ENCODE peak calls at places on chromosome 21, in seven cellular contexts. One of them, this sample, is unnamed. For H3K4me1, the result is how much of the 10 kb centered on the place peaks cover.

GRCh38 chr21:32807717-32808380 is 36.3 kb upstream of the PAXBP1 start:
- DNase-seq in body of pancreas: no peak
- DNase-seq in endodermal cell: peak
- DNase-seq in aorta: no peak
- DNase-seq in uterus: no peak
- DNase-seq in colonic mucosa: peak
- DNase-seq in hepatocyte: no peak
- DNase-seq in this sample: no peak

GRCh38 chr21:43343992-43344886 is 82.7 kb downstream of the SIK1 start:
- DNase-seq in endodermal cell: no peak
- DNase-seq in hepatocyte: peak
- DNase-seq in colonic mucosa: peak
- DNase-seq in body of pancreas: peak
- DNase-seq in aorta: no peak
- DNase-seq in uterus: no peak
- DNase-seq in this sample: no peak

GRCh38 chr21:21200103-21200938 is 202.1 kb downstream of the NCAM2 start:
- DNase-seq in colonic mucosa: peak
- DNase-seq in hepatocyte: peak
- DNase-seq in aorta: peak
- DNase-seq in uterus: peak
- DNase-seq in endodermal cell: no peak
- DNase-seq in body of pancreas: peak
- DNase-seq in this sample: no peak

GRCh38 chr21:15273244-15273643 is 208.4 kb upstream of the NRIP1 start:
- DNase-seq in endodermal cell: no peak
- DNase-seq in body of pancreas: no peak
- DNase-seq in uterus: no peak
- DNase-seq in colonic mucosa: no peak
- DNase-seq in aorta: no peak
- DNase-seq in hepatocyte: no peak
- DNase-seq in this sample: no peak

GRCh38 chr21:37742532-37742931 is 173.7 kb downstream of the KCNJ6 start:
- DNase-seq in hepatocyte: no peak
- DNase-seq in body of pancreas: no peak
- DNase-seq in uterus: no peak
- DNase-seq in colonic mucosa: no peak
- DNase-seq in aorta: no peak
- DNase-seq in endodermal cell: no peak
- DNase-seq in this sample: no peak

GRCh38 chr21:17466166-17466565 is 46.7 kb upstream of the CXADR start:
- DNase-seq in body of pancreas: peak
- DNase-seq in hepatocyte: peak
- DNase-seq in uterus: no peak
- DNase-seq in endodermal cell: no peak
- DNase-seq in aorta: no peak
- DNase-seq in colonic mucosa: peak
- DNase-seq in this sample: no peak

GRCh38 chr21:38330671-38331070 is 73.9 kb downstream of the KCNJ15 start:
- DNase-seq in body of pancreas: no peak
- DNase-seq in uterus: no peak
- DNase-seq in aorta: no peak
- DNase-seq in colonic mucosa: no peak
- DNase-seq in endodermal cell: no peak
- DNase-seq in hepatocyte: no peak
- DNase-seq in this sample: no peak

GRCh38 chr21:39664586-39664985 is 51.8 kb downstream of the B3GALT5 start:
- DNase-seq in body of pancreas: no peak
- DNase-seq in colonic mucosa: peak
- DNase-seq in endodermal cell: peak
- DNase-seq in hepatocyte: no peak
- DNase-seq in uterus: no peak
- DNase-seq in aorta: no peak
- DNase-seq in this sample: no peak

GRCh38 chr21:46205766-46206162 is 21.5 kb upstream of the SPATC1L start:
- DNase-seq in uterus: no peak
- DNase-seq in hepatocyte: no peak
- DNase-seq in endodermal cell: no peak
- DNase-seq in aorta: peak
- DNase-seq in colonic mucosa: no peak
- DNase-seq in body of pancreas: no peak
- DNase-seq in this sample: no peak

GRCh38 chr21:32708069-32708468 is 19.7 kb downstream of the SYNJ1 start:
- DNase-seq in endodermal cell: no peak
- DNase-seq in hepatocyte: no peak
- DNase-seq in body of pancreas: no peak
- DNase-seq in aorta: no peak
- DNase-seq in uterus: no peak
- DNase-seq in colonic mucosa: no peak
- DNase-seq in this sample: no peak

GRCh38 chr21:32256873-32257620 is 21.8 kb downstream of the MIS18A start:
- DNase-seq in colonic mucosa: peak
- DNase-seq in uterus: peak
- DNase-seq in aorta: peak
- DNase-seq in hepatocyte: peak
- DNase-seq in endodermal cell: peak
- DNase-seq in body of pancreas: peak
- DNase-seq in this sample: no peak

GRCh38 chr21:45974073-45975016 is 7.2 kb upstream of the COL6A1 start:
- DNase-seq in uterus: peak
- DNase-seq in endodermal cell: peak
- DNase-seq in colonic mucosa: no peak
- DNase-seq in body of pancreas: peak
- DNase-seq in hepatocyte: peak
- DNase-seq in aorta: peak
- DNase-seq in this sample: no peak

GRCh38 chr21:46500224-46500861 is 41.7 kb downstream of the DIP2A start:
- DNase-seq in body of pancreas: no peak
- DNase-seq in colonic mucosa: no peak
- DNase-seq in hepatocyte: peak
- DNase-seq in uterus: no peak
- DNase-seq in endodermal cell: no peak
- DNase-seq in aorta: no peak
- DNase-seq in this sample: peak

GRCh38 chr21:38136201-38136600 is 120.6 kb upstream of the KCNJ15 start:
- DNase-seq in uterus: no peak
- DNase-seq in hepatocyte: no peak
- DNase-seq in body of pancreas: no peak
- DNase-seq in aorta: no peak
- DNase-seq in endodermal cell: no peak
- DNase-seq in colonic mucosa: no peak
- DNase-seq in this sample: no peak

GRCh38 chr21:20997633-20998455 is at the start of gene NCAM2:
- DNase-seq in uterus: peak
- DNase-seq in hepatocyte: peak
- DNase-seq in colonic mucosa: peak
- DNase-seq in aorta: peak
- DNase-seq in endodermal cell: peak
- DNase-seq in body of pancreas: peak
- DNase-seq in this sample: peak

GRCh38 chr21:38460171-38460742 is 38.0 kb downstream of the ERG start:
- DNase-seq in body of pancreas: no peak
- DNase-seq in colonic mucosa: no peak
- DNase-seq in aorta: peak
- DNase-seq in endodermal cell: no peak
- DNase-seq in hepatocyte: no peak
- DNase-seq in uterus: no peak
- DNase-seq in this sample: no peak

GRCh38 chr21:23921670-23922418 is 1685.4 kb downstream of the MRPL39 start:
- DNase-seq in hepatocyte: no peak
- DNase-seq in aorta: no peak
- DNase-seq in uterus: no peak
- DNase-seq in endodermal cell: no peak
- DNase-seq in body of pancreas: no peak
- DNase-seq in colonic mucosa: no peak
- DNase-seq in this sample: no peak

DNA sequence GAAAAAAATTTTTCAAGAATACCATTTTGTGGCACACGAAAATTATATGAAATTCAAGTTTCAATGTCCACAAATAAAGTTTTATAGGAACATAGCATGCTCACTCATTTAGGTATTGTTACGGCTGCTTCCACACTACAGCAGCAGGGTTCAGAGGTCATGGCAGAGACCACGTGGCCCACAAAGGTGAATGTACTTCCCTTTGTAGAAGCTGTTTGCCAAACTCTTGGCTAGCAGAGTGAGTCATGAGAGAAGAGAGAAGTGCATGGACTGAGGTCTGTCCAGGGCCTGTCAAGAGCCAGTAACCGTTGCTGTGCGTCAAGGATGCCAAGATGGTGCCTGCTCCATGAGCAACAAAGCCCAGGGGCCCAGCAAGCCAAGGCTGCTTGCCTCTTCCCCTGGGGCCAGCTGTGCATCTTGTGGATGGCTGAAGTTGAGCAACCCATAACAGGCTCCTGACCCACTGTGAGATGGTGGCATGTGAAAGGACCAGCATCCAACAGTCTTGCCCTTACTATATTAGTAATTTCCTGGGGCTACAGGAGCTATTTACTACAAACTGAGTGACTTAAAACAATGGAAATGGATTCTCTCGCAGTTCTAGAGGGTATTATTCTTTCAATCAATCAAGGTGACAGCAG is 64.8 kb upstream of the ATP5PO start:
- DNase-seq in hepatocyte: no peak
- DNase-seq in endodermal cell: peak
- DNase-seq in body of pancreas: no peak
- DNase-seq in aorta: no peak
- DNase-seq in uterus: no peak
- DNase-seq in colonic mucosa: no peak
- DNase-seq in this sample: no peak
- H3K4me3 ChIP-seq in hepatocyte: no peak
- H3K4me3 ChIP-seq in endodermal cell: no peak
- H3K4me3 ChIP-seq in body of pancreas: no peak
- H3K4me3 ChIP-seq in aorta: no peak
- H3K4me3 ChIP-seq in uterus: no peak
- H3K4me3 ChIP-seq in colonic mucosa: no peak
- H3K4me3 ChIP-seq in this sample: no peak

GRCh38 chr21:44914176-44914874 is 6.4 kb downstream of the ITGB2 start:
- DNase-seq in colonic mucosa: no peak
- DNase-seq in endodermal cell: no peak
- DNase-seq in hepatocyte: no peak
- DNase-seq in aorta: peak
- DNase-seq in uterus: no peak
- DNase-seq in body of pancreas: no peak
- DNase-seq in this sample: peak

GRCh38 chr21:44912158-44912473 is 8.6 kb downstream of the ITGB2 start:
- DNase-seq in aorta: no peak
- DNase-seq in uterus: no peak
- DNase-seq in colonic mucosa: peak
- DNase-seq in body of pancreas: no peak
- DNase-seq in hepatocyte: no peak
- DNase-seq in endodermal cell: no peak
- DNase-seq in this sample: no peak

GRCh38 chr21:44911384-44912157 is 9.1 kb downstream of the ITGB2 start:
- DNase-seq in uterus: peak
- DNase-seq in endodermal cell: peak
- DNase-seq in hepatocyte: no peak
- DNase-seq in body of pancreas: peak
- DNase-seq in colonic mucosa: peak
- DNase-seq in aorta: peak
- DNase-seq in this sample: peak

GRCh38 chr21:44911066-44911383 is 9.7 kb downstream of the ITGB2 start:
- DNase-seq in endodermal cell: no peak
- DNase-seq in aorta: no peak
- DNase-seq in colonic mucosa: no peak
- DNase-seq in hepatocyte: no peak
- DNase-seq in uterus: no peak
- DNase-seq in body of pancreas: no peak
- DNase-seq in this sample: no peak

GRCh38 chr21:44913425-44914175 is 7.1 kb downstream of the ITGB2 start:
- DNase-seq in hepatocyte: no peak
- DNase-seq in aorta: no peak
- DNase-seq in body of pancreas: no peak
- DNase-seq in endodermal cell: no peak
- DNase-seq in uterus: no peak
- DNase-seq in colonic mucosa: no peak
- DNase-seq in this sample: no peak
- H3K4me1 ChIP-seq in hepatocyte: under half
- H3K4me1 ChIP-seq in aorta: under half
- H3K4me1 ChIP-seq in body of pancreas: under half
- H3K4me1 ChIP-seq in endodermal cell: under half
- H3K4me1 ChIP-seq in uterus: under half
- H3K4me1 ChIP-seq in colonic mucosa: under half
- H3K4me1 ChIP-seq in this sample: half or more

DNA sequence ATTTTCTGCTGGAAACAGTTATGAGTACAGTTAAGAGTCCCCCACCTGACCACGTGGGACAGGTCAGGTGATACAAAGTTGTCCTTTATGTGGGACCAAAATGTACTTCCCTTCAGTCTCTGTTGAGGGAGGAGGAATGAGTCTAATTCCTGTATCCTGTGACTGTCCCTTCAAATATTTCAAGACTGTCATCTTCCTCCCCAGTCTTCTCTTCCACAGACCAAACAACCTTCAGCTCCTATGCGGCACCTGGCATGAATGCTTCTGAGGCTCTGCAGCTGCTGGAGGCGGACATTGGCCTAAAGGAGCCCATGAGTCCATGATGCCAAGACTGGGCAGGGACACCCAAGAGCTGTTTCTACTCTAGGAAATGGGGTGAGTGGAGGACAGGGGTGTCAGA is 72.1 kb upstream of the SIM2 start:
- DNase-seq in uterus: no peak
- DNase-seq in colonic mucosa: no peak
- DNase-seq in endodermal cell: no peak
- DNase-seq in aorta: no peak
- DNase-seq in body of pancreas: no peak
- DNase-seq in hepatocyte: no peak
- DNase-seq in this sample: no peak
- H3K27ac ChIP-seq in uterus: no peak
- H3K27ac ChIP-seq in colonic mucosa: no peak
- H3K27ac ChIP-seq in endodermal cell: no peak
- H3K27ac ChIP-seq in aorta: no peak
- H3K27ac ChIP-seq in body of pancreas: no peak
- H3K27ac ChIP-seq in hepatocyte: no peak
- H3K27ac ChIP-seq in this sample: no peak

GRCh38 chr21:41906770-41907169 is 27.6 kb upstream of the PRDM15 start:
- DNase-seq in endodermal cell: no peak
- DNase-seq in uterus: no peak
- DNase-seq in aorta: no peak
- DNase-seq in body of pancreas: no peak
- DNase-seq in colonic mucosa: no peak
- DNase-seq in hepatocyte: no peak
- DNase-seq in this sample: no peak
- H3K4me3 ChIP-seq in endodermal cell: no peak
- H3K4me3 ChIP-seq in uterus: no peak
- H3K4me3 ChIP-seq in aorta: no peak
- H3K4me3 ChIP-seq in body of pancreas: no peak
- H3K4me3 ChIP-seq in colonic mucosa: no peak
- H3K4me3 ChIP-seq in hepatocyte: no peak
- H3K4me3 ChIP-seq in this sample: no peak

This sample was measured in naive thymus-derived CD4-positive, alpha-beta T cell.